ENCODE peak calls at places on chromosomes 13 and 19, in four cellular contexts. N is breast epithelium, Z is uterus, A is GM12891. X is an unnamed sample.

GRCh38 chr13:76937416-76937815 is 10.9 kb upstream of the ACOD1 start:
- DNase-seq in A (no peak), Z (no peak), N (no peak), X (peak; percentile 42)

GRCh38 chr19:56637976-56638555 is 4.9 kb upstream of the SMIM17 start:
- DNase-seq in N (peak; percentile 31), A (peak; percentile 34), Z (peak; percentile 35), X (peak; percentile 70)

GRCh38 chr13:92313382-92313781 is 913.2 kb upstream of the GPC6 start:
- DNase-seq in Z (no peak), N (no peak), A (no peak), X (no peak)

GRCh38 chr19:45499196-45500180 is 1.2 kb downstream of the PPM1N start:
- DNase-seq in N (no peak), A (no peak), Z (no peak), X (no peak)

GRCh38 chr13:87942204-87942603 is 271.0 kb downstream of the SLITRK5 start:
- DNase-seq in Z (no peak), A (no peak), N (no peak), X (no peak)

GRCh38 chr19:29620931-29621351 is 14.9 kb downstream of the POP4 start:
- DNase-seq in A (no peak), Z (no peak), N (no peak), X (no peak)

GRCh38 chr13:59880468-59880867 is 283.3 kb downstream of the DIAPH3 start:
- DNase-seq in Z (no peak), N (no peak), A (no peak), X (no peak)

GRCh38 chr19:35310331-35310730 is 18.4 kb downstream of the MAG start:
- DNase-seq in Z (no peak), A (no peak), N (no peak), X (no peak)

GRCh38 chr13:30581582-30581981 is 36.1 kb upstream of the USPL1 start:
- DNase-seq in Z (no peak), N (no peak), A (no peak), X (no peak)

GRCh38 chr19:13861714-13862531 is 15.0 kb upstream of the NANOS3 start:
- DNase-seq in A (peak; percentile 92), N (peak; percentile 95), Z (peak; percentile 97), X (peak; percentile 95)

GRCh38 chr13:101749584-101749983 is 297.1 kb downstream of the ITGBL1 start:
- DNase-seq in A (no peak), Z (no peak), N (no peak), X (no peak)

GRCh38 chr19:3108775-3109174 is 14.6 kb downstream of the GNA11 start:
- DNase-seq in N (no peak), Z (peak; percentile 52), A (peak; percentile 77), X (peak; percentile 79)

GRCh38 chr13:36431204-36432105 is 840 bp upstream of the CCNA1 start:
- DNase-seq in A (no peak), N (no peak), Z (peak; percentile 17), X (no peak)

GRCh38 chr19:56751078-56751489 is 79.5 kb upstream of the ZNF835 start:
- DNase-seq in Z (peak; percentile 18), A (no peak), N (no peak), X (no peak)

GRCh38 chr19:46992699-46993535 is 26.7 kb upstream of the NPAS1 start:
- DNase-seq in A (no peak), Z (no peak), N (no peak), X (no peak)

GRCh38 chr13:71610876-71611275 is 256.1 kb downstream of the DACH1 start:
- DNase-seq in Z (no peak), A (no peak), N (no peak), X (no peak)

GRCh38 chr13:23558675-23559536 is 11.3 kb upstream of the TNFRSF19 start:
- DNase-seq in A (no peak), N (peak; percentile 60), Z (peak; percentile 62), X (peak; percentile 44)

GRCh38 chr13:29436291-29436690 is 159.2 kb downstream of the SLC7A1 start:
- DNase-seq in N (no peak), A (no peak), Z (no peak), X (no peak)

GRCh38 chr19:8908066-8908465 is 75.9 kb downstream of the MBD3L1 start:
- DNase-seq in Z (no peak), A (no peak), N (no peak), X (no peak)

GRCh38 chr19:17333611-17334413 is 843 bp downstream of the ANO8 start:
- DNase-seq in N (no peak), Z (no peak), A (peak; percentile 79), X (peak; percentile 95)

GRCh38 chr13:67298297-67298696 is 68.2 kb upstream of the PCDH9 start:
- DNase-seq in N (no peak), Z (no peak), A (no peak), X (no peak)

GRCh38 chr13:102028198-102028597 is 373.6 kb downstream of the FGF14 start:
- DNase-seq in A (no peak), N (no peak), Z (no peak), X (no peak)

GRCh38 chr19:53867225-53868090 is at the start of gene MYADM:
- DNase-seq in Z (peak; percentile 100), A (peak; percentile 17), N (peak; percentile 99), X (peak; percentile 100)

GRCh38 chr19:54469496-54469934 is 3.6 kb downstream of the CDC42EP5 start:
- DNase-seq in A (no peak), Z (no peak), N (no peak), X (no peak)

DNA sequence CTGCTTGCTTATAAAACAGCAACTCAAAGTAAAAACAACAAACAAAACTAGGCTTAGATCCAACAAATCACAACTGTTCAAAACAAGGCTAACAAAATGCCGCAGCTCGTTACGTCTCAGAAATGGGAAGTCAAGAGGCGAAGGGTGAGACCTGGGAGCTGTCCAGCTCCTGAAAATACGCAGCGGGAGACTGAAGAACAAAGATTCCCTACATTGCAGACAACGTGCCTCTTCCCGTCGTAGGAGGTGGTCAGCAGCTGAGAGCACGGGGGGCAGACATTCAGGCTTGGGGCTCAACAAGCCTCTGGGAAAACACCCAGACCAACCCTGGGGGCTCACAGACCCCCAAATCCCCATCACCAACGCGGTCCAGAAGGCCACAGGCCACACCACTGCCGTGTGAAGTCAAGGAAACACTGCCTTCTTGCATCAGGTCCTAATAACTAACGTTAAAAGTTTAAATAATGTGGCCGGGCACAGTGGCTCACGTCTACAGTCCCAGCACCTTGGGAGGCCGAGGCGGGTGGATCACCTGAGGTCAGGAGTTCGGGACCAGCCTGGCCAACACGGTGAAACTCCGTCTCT is 13.5 kb downstream of the PLPP2 start:
- DNase-seq in Z (no peak), A (no peak), N (no peak), X (no peak)
- TF ChIP-seq POLR2A in Z (no peak), A (no peak), N (no peak), X (no peak)

DNA sequence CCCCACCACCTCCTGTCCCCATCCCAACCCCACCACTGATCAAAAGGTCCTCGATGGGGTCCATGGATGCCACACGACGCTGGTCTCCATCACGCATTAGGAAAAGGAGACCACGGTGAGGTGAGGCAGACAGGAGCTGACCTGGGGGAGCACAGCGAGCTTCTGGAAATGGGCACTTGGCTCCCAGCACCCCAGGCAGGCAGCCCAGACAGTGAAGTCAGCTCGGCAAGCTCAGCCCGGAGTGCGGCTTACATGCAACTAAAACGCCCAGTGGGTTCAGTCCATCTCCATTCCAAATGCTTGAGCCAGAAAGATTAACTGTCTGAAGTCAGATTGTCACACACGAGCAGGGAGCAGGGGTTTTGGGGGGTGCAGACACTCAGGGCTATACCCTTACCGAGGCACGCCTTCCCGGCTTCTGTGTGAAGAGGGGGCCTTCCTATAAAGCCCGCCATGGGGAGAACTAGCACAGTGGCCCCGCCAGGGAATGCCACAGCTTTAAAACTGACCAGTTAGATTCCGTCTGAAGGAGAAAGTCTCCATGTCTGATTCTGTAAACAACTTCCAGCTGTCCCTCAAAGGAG is 79.4 kb downstream of the SPACA7 start:
- DNase-seq in A (no peak), N (no peak), Z (no peak), X (no peak)
- TF ChIP-seq POLR2A in A (no peak), N (no peak), Z (no peak), X (no peak)

GRCh38 chr19:34269968-34270621 is 15.7 kb downstream of the GARRE1 start:
- DNase-seq in Z (peak; percentile 24), N (peak; percentile 63), A (peak; percentile 35), X (peak; percentile 53)
- TF ChIP-seq POLR2A in Z (peak; percentile 73), N (no peak), A (no peak), X (no peak)

GRCh38 chr19:10388957-10389356 is 8.6 kb upstream of the TYK2 start:
- DNase-seq in A (no peak), N (peak; percentile 79), Z (peak; percentile 86), X (peak; percentile 59)

GRCh38 chr19:10393137-10393536 is 10.2 kb downstream of the CDC37 start:
- DNase-seq in A (no peak), N (no peak), Z (no peak), X (no peak)

GRCh38 chr19:10392120-10392519 is 11.2 kb downstream of the CDC37 start:
- DNase-seq in Z (no peak), A (no peak), N (no peak), X (no peak)

GRCh38 chr19:10390652-10391286 is 10.4 kb upstream of the TYK2 start:
- DNase-seq in A (peak; percentile 70), Z (peak; percentile 59), N (peak; percentile 76), X (peak; percentile 65)

GRCh38 chr19:10389863-10390262 is 9.5 kb upstream of the TYK2 start:
- DNase-seq in A (no peak), N (no peak), Z (no peak), X (no peak)
- TF ChIP-seq POLR2A in A (no peak), N (no peak), Z (no peak), X (no peak)

GRCh38 chr13:99969934-99970760 is 1.4 kb downstream of the ZIC5 start:
- DNase-seq in Z (no peak), A (no peak), N (no peak), X (peak; percentile 96)

GRCh38 chr13:99972190-99972731 is 694 bp upstream of the ZIC5 start:
- DNase-seq in N (no peak), A (no peak), Z (no peak), X (no peak)

GRCh38 chr13:99969368-99969933 is 2.1 kb downstream of the ZIC5 start:
- DNase-seq in A (no peak), Z (no peak), N (no peak), X (no peak)

GRCh38 chr13:99971576-99972189 is at the start of gene ZIC5:
- DNase-seq in A (no peak), Z (no peak), N (no peak), X (no peak)

GRCh38 chr13:99970761-99971575 is 599 bp downstream of the ZIC5 start:
- DNase-seq in Z (no peak), A (no peak), N (no peak), X (no peak)
- TF ChIP-seq POLR2A in Z (no peak), A (no peak), N (no peak), X (peak; percentile 58)

X was measured in H54.